ENCODE peak calls at places on chromosomes 16 and 17, in nine cellular contexts. I is colonic mucosa, V is heart right ventricle, Y is RWPE2, K is endothelial cell of umbilical vein, C is tibial artery, N is fibroblast of lung, W is tibial nerve, M is transverse colon. O is an unnamed sample.

GRCh38 chr17:64706224-64707076 is 44.3 kb upstream of the SMURF2 start:
- DNase-seq in I (peak; percentile 44), V (no peak), Y (peak; percentile 71), K (no peak), C (no peak), N (no peak), W (no peak), M (peak; percentile 30), O (no peak)

GRCh38 chr17:81577278-81578000 is 25.3 kb upstream of the FAAP100 start:
- DNase-seq in I (no peak), V (no peak), Y (no peak), K (no peak), C (no peak), N (no peak), W (no peak), M (no peak), O (no peak)

GRCh38 chr16:10039220-10040096 is 142.8 kb downstream of the GRIN2A start:
- DNase-seq in I (no peak), V (peak; percentile 18), Y (no peak), K (no peak), C (no peak), N (no peak), W (no peak), M (no peak), O (no peak)

GRCh38 chr17:18377437-18378204 is at the start of gene EVPLL:
- DNase-seq in I (peak; percentile 81), V (no peak), Y (peak; percentile 90), K (no peak), C (no peak), N (no peak), W (peak; percentile 23), M (peak; percentile 81), O (peak; percentile 91)

GRCh38 chr17:60269417-60269816 is 119.6 kb downstream of the CA4 start:
- DNase-seq in I (no peak), V (no peak), Y (no peak), K (peak; percentile 75), C (no peak), N (no peak), W (no peak), M (no peak), O (no peak)

GRCh38 chr17:282912-283882 is 69.4 kb downstream of the RPH3AL start:
- DNase-seq in I (no peak), V (no peak), Y (peak; percentile 39), K (no peak), C (peak; percentile 50), N (no peak), W (no peak), M (no peak), O (no peak)

GRCh38 chr17:58279016-58279671 is 1.6 kb downstream of the MPO start:
- DNase-seq in I (no peak), V (peak; percentile 58), Y (no peak), K (no peak), C (no peak), N (peak; percentile 55), W (no peak), M (peak; percentile 23), O (peak; percentile 65)

GRCh38 chr16:85041184-85041928 is 13.8 kb downstream of the KIAA0513 start:
- DNase-seq in I (no peak), V (no peak), Y (no peak), K (no peak), C (no peak), N (no peak), W (no peak), M (no peak), O (no peak)

GRCh38 chr17:49890852-49891251 is 43.0 kb upstream of the TAC4 start:
- DNase-seq in I (no peak), V (no peak), Y (no peak), K (no peak), C (no peak), N (no peak), W (no peak), M (no peak), O (no peak)

GRCh38 chr16:82439678-82440293 is 187.0 kb upstream of the CDH13 start:
- DNase-seq in I (no peak), V (no peak), Y (no peak), K (peak; percentile 6), C (no peak), N (no peak), W (no peak), M (no peak), O (no peak)

GRCh38 chr16:72860726-72861562 is 187.0 kb downstream of the ZFHX3 start:
- DNase-seq in I (no peak), V (no peak), Y (no peak), K (no peak), C (peak; percentile 67), N (no peak), W (no peak), M (no peak), O (no peak)

GRCh38 chr16:4426021-4426684 is 485 bp downstream of the DNAJA3 start:
- DNase-seq in I (peak; percentile 54), V (no peak), Y (no peak), K (no peak), C (no peak), N (no peak), W (no peak), M (no peak), O (no peak)

GRCh38 chr16:49834496-49835009 is 21.4 kb downstream of the ZNF423 start:
- DNase-seq in I (peak; percentile 45), V (peak; percentile 64), Y (no peak), K (no peak), C (peak; percentile 97), N (peak; percentile 41), W (no peak), M (peak; percentile 25), O (no peak)

GRCh38 chr17:80949451-80950421 is 41.9 kb upstream of the CHMP6 start:
- DNase-seq in I (no peak), V (no peak), Y (no peak), K (no peak), C (peak; percentile 85), N (no peak), W (no peak), M (peak; percentile 6), O (no peak)

GRCh38 chr17:64056269-64057005 is 36.0 kb upstream of the ICAM2 start:
- DNase-seq in I (no peak), V (no peak), Y (no peak), K (no peak), C (no peak), N (no peak), W (no peak), M (peak; percentile 27), O (no peak)

GRCh38 chr16:69301861-69302260 is 9.3 kb upstream of the VPS4A start:
- DNase-seq in I (no peak), V (no peak), Y (no peak), K (peak; percentile 21), C (no peak), N (no peak), W (no peak), M (no peak), O (no peak)

GRCh38 chr16:35148748-35149147 is 1689.3 kb downstream of the TP53TG3F start:
- DNase-seq in I (no peak), V (no peak), Y (no peak), K (no peak), C (no peak), N (no peak), W (no peak), M (no peak), O (no peak)
- H3K9me3 ChIP-seq in I (no peaks in the 10 kb centered on the region), V (no peaks in the 10 kb centered on the region), Y (peaks cover 7% of the 10 kb centered on the region), K (peaks cover 16% of the 10 kb centered on the region), C (peaks cover 9% of the 10 kb centered on the region), N (no peaks in the 10 kb centered on the region), W (no peaks in the 10 kb centered on the region), M (peaks cover 12% of the 10 kb centered on the region), O (peaks cover 87% of the 10 kb centered on the region)

GRCh38 chr16:35141303-35141702 is 1681.9 kb downstream of the TP53TG3F start:
- DNase-seq in I (no peak), V (no peak), Y (no peak), K (no peak), C (peak; percentile 47), N (no peak), W (no peak), M (no peak), O (no peak)
- H3K9me3 ChIP-seq in I (no peaks in the 10 kb centered on the region), V (no peaks in the 10 kb centered on the region), Y (peaks cover 4% of the 10 kb centered on the region), K (peaks cover 4% of the 10 kb centered on the region), C (no peaks in the 10 kb centered on the region), N (no peaks in the 10 kb centered on the region), W (no peaks in the 10 kb centered on the region), M (peaks cover 4% of the 10 kb centered on the region), O (peaks cover 56% of the 10 kb centered on the region)

DNA sequence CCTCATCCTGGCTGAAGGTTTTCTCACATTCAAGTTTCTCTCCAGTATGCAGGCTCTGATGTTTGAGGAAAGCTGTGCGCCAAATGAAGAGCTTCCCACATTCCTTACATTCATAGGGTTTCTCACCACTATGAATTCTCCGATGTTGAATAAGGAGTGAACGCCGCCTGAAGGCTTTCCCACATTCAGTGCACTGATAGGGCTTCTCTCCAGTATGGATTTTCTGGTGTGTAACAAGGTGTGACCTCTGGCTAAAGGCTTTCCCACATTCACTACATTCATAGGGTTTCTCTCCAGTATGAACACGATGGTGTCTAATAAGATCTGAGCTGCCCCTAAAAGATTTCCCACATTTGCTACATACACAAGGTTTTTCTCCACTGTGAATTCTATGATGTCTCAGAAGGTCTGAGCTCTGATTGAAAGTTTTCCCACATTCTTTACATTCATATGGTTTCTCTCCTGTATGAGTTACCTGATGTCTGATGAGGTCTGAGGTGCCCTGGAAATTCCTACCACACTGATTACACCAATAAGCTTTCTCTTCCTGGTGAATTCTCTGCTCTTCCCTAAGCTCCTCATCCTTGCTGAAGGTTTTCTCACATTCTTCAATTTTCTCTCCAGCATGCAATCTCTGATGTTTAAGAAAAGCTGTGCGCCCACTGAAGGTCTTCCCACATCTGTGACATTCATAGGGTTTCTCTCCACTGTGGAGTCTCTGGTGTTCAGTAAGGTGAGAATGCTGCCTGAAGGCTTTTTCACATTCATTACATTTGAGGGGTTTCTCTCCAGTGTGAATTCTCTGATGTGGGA is 8.9 kb downstream of the ZNF594 start:
- DNase-seq in I (no peak), V (no peak), Y (no peak), K (no peak), C (no peak), N (no peak), W (no peak), M (no peak), O (no peak)
- H3K9me3 ChIP-seq in I (peaks cover 37% of the 10 kb centered on the region), V (peaks cover 30% of the 10 kb centered on the region), Y (peaks cover 67% of the 10 kb centered on the region), K (peaks cover 34% of the 10 kb centered on the region), C (peaks cover 98% of the 10 kb centered on the region), N (peaks cover 6% of the 10 kb centered on the region), W (peaks cover 19% of the 10 kb centered on the region), M (peaks cover 97% of the 10 kb centered on the region), O (peaks cover 26% of the 10 kb centered on the region)

GRCh38 chr16:844638-845348 is 44.3 kb upstream of the GNG13 start:
- DNase-seq in I (no peak), V (no peak), Y (peak; percentile 55), K (no peak), C (no peak), N (no peak), W (no peak), M (no peak), O (peak; percentile 81)

GRCh38 chr16:845349-845740 is 44.8 kb upstream of the GNG13 start:
- DNase-seq in I (no peak), V (no peak), Y (no peak), K (no peak), C (no peak), N (no peak), W (no peak), M (no peak), O (no peak)

GRCh38 chr16:847681-848445 is 47.3 kb upstream of the GNG13 start:
- DNase-seq in I (no peak), V (no peak), Y (no peak), K (no peak), C (no peak), N (no peak), W (no peak), M (no peak), O (no peak)

GRCh38 chr16:848510-849253 is 48.1 kb upstream of the GNG13 start:
- DNase-seq in I (no peak), V (no peak), Y (no peak), K (no peak), C (no peak), N (no peak), W (no peak), M (no peak), O (no peak)

GRCh38 chr16:847151-847550 is 46.6 kb upstream of the GNG13 start:
- DNase-seq in I (no peak), V (no peak), Y (no peak), K (no peak), C (no peak), N (no peak), W (no peak), M (no peak), O (no peak)
- H3K9me3 ChIP-seq in I (no peaks in the 10 kb centered on the region), V (no peaks in the 10 kb centered on the region), Y (peaks cover 2% of the 10 kb centered on the region), K (peaks cover 3% of the 10 kb centered on the region), C (no peaks in the 10 kb centered on the region), N (no peaks in the 10 kb centered on the region), W (no peaks in the 10 kb centered on the region), M (no peaks in the 10 kb centered on the region), O (no peaks in the 10 kb centered on the region)